ENCODE peak calls at places on chromosomes 6 and 20, in five cellular contexts. A, L, J, G and E are unnamed samples.

GRCh38 chr6:3500262-3501001 is 43.6 kb upstream of the SLC22A23 start:
- DNase-seq in A (no peak), L (peak; percentile 40), J (no peak), G (no peak), E (no peak)

GRCh38 chr6:112253842-112254816 is at the start of gene LAMA4:
- DNase-seq in L (no peak), J (peak; percentile 45), A (no peak), G (no peak), E (peak; percentile 88)

GRCh38 chr6:159434410-159434809 is 258.6 kb downstream of the SOD2 start:
- DNase-seq in A (no peak), L (no peak), G (no peak), J (no peak), E (no peak)

GRCh38 chr6:12605888-12606345 is 110.7 kb upstream of the PHACTR1 start:
- DNase-seq in A (no peak), G (no peak), J (peak; percentile 53), L (peak; percentile 67), E (no peak)

GRCh38 chr20:38987777-38988176 is 25.6 kb downstream of the DHX35 start:
- DNase-seq in L (no peak), J (no peak), A (no peak), G (no peak), E (no peak)

GRCh38 chr6:7633361-7633760 is 43.4 kb downstream of the SNRNP48 start:
- DNase-seq in G (no peak), J (no peak), A (no peak), L (no peak), E (no peak)

GRCh38 chr6:117521785-117522502 is 39.5 kb downstream of the DCBLD1 start:
- DNase-seq in J (no peak), G (no peak), A (no peak), L (no peak), E (no peak)

GRCh38 chr6:113763883-113764282 is 93.3 kb upstream of the MARCKS start:
- DNase-seq in L (no peak), J (no peak), G (no peak), A (no peak), E (no peak)

GRCh38 chr6:113586413-113586812 is 270.7 kb upstream of the MARCKS start:
- DNase-seq in A (no peak), J (no peak), G (no peak), L (no peak), E (no peak)

GRCh38 chr6:133503330-133503729 is 262.2 kb downstream of the EYA4 start:
- DNase-seq in L (no peak), G (no peak), A (no peak), J (no peak), E (no peak)

GRCh38 chr20:761418-762381 is 6.6 kb downstream of the SLC52A3 start:
- DNase-seq in J (no peak), A (no peak), G (no peak), L (no peak), E (peak; percentile 68)

GRCh38 chr20:63740070-63740500 is 509 bp downstream of the SLC2A4RG start:
- DNase-seq in A (no peak), G (no peak), J (no peak), L (no peak), E (peak; percentile 44)

GRCh38 chr20:58874469-58874868 is 22.0 kb downstream of the GNAS start:
- DNase-seq in G (no peak), A (no peak), L (no peak), J (no peak), E (no peak)

GRCh38 chr20:21719592-21720214 is 14.2 kb downstream of the PAX1 start:
- DNase-seq in L (peak; percentile 62), A (no peak), J (peak; percentile 51), G (no peak), E (no peak)

GRCh38 chr6:35359744-35360348 is 17.5 kb downstream of the PPARD start:
- DNase-seq in J (no peak), L (peak; percentile 18), G (no peak), A (no peak), E (no peak)

GRCh38 chr6:137247724-137248123 is 28.5 kb upstream of the IFNGR1 start:
- DNase-seq in L (no peak), G (no peak), J (no peak), A (no peak), E (no peak)

GRCh38 chr6:98384334-98384733 is 450.0 kb upstream of the POU3F2 start:
- DNase-seq in G (no peak), L (no peak), J (no peak), A (no peak), E (no peak)

GRCh38 chr20:15756401-15756800 is 816.8 kb downstream of the KIF16B start:
- DNase-seq in G (no peak), A (no peak), L (no peak), J (no peak), E (no peak)

GRCh38 chr6:56851541-56852248 is 103.2 kb upstream of the BEND6 start:
- DNase-seq in G (no peak), J (peak; percentile 32), L (peak; percentile 18), A (no peak), E (no peak)

GRCh38 chr20:18190466-18191233 is 53.0 kb downstream of the KAT14 start:
- DNase-seq in G (no peak), A (no peak), L (no peak), J (no peak), E (no peak)

GRCh38 chr6:105985816-105986632 is 100.1 kb upstream of the PRDM1 start:
- DNase-seq in J (no peak), A (no peak), G (no peak), L (no peak), E (peak; percentile 46)

GRCh38 chr6:126123226-126123625 is 136.9 kb downstream of the TRMT11 start:
- DNase-seq in J (no peak), A (no peak), L (no peak), G (no peak), E (no peak)

GRCh38 chr6:18503588-18504231 is 116.6 kb downstream of the RNF144B start:
- DNase-seq in G (peak; percentile 23), L (peak; percentile 71), A (no peak), J (peak; percentile 55), E (no peak)

GRCh38 chr6:40436685-40437604 is 150.2 kb downstream of the LRFN2 start:
- DNase-seq in G (no peak), A (no peak), J (no peak), L (no peak), E (no peak)

GRCh38 chr6:297571-298232 is 5.4 kb downstream of the DUSP22 start:
- DNase-seq in L (no peak), J (no peak), A (peak; percentile 74), G (no peak), E (no peak)

GRCh38 chr6:40710626-40711354 is 123.6 kb upstream of the LRFN2 start:
- DNase-seq in L (no peak), G (no peak), J (no peak), A (no peak), E (no peak)

DNA sequence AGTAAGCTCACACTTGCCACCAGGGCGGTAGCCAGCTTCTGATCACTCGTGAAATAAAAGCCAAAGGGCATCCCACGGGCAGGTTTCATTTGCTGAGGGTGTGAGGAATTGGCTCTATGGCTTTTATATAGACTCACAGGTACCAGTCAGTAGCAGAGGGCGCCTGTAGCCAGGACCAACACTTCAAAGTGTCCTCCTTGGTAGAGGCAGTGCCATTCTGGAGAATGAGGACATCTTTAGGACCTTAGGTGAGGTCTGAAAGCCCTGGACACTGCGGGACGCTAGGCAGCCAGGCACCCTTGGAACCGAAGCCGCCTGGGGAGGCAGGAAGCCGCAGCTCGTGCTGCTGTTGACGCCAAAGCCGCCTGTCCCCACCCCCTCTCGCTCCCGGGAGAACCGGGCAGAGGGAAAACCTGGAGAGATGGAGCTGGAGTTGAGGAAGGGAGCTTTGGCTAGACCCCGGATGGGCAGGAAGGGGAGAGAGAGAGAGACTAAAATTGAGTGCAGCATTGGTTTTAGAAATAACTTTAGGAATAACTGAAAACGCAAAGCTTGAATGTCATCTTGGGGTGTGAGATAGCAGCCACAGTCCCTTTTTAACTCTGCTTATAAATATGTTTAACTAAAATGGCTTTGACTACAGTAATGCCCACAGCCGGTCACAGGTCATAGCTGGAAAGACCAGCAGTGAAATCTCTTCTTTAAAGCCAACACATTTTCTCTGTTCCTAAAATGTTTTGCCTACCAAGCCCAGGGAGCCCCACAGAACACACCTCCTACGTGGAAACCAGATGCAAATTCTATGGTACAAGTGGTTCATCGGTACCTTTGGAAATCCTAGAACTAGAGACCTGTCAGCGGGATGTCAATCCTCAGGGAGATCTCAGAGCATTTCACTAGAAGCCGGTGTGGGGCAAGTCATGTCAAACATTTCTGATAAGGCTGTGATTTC is 128.5 kb upstream of the CDYL start:
- DNase-seq in L (peak; percentile 61), G (peak; percentile 60), J (peak; percentile 72), A (peak; percentile 88), E (peak; percentile 82)
- H3K4me3 ChIP-seq in L (no peak overlapping the region), G (peak overlapping the region; percentile 52), J (peak overlapping the region; percentile 37), A (peak overlapping the region; percentile 42), E (peak overlapping the region; percentile 42)

GRCh38 chr6:4707011-4707410 is 69.2 kb upstream of the CDYL start:
- DNase-seq in J (no peak), G (no peak), A (no peak), L (no peak), E (no peak)
- TF ChIP-seq CTCF in J (no peak), G (no peak), A (no peak), L (no peak), E (no peak)

DNA sequence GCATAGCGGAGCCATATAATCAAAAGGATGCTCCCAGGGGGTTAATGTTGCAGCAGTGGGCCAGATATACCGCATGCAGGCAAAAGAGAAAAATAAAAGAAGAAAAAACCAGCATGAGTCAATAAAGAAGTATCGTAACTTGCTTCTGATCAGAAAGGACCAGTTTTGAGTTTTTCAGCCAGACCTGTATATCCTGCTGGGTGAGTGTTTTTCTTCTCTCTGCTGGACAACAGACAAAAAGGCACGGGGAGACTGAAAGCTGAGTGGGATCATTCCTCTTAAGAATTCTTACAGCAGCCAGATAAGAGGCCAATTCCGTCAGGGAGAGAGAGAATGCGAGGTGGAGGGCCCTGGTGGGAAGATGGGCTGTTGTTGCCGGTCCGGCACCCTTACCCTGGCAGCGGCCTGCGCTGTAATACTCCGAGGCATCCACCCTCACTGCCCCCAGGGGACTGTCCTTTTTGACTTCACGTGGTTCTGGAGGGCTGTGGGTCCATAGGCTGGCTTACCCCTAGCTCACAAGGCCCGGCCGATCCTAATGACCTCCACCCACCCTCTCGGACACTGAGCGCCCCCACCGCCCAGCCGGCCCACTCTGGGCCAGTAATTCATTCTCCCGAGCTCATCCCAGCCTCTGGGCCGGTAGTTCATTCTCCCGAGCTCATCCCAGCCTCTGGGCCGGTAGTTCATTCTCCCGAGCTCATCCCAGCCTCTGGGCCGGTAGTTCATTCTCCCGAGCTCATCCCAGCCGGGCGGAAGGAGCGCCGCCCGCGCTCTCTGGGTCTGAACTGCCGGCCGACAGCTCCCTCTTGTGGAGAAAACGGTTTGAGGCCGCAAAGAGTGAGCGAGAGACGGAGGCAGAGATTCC is 118.4 kb upstream of the SIRPA start:
- DNase-seq in J (peak; percentile 84), A (peak; percentile 94), L (peak; percentile 83), G (peak; percentile 50), E (peak; percentile 83)
- TF ChIP-seq POLR2AphosphoS5 in J (peak; percentile 71), A (no peak), L (peak; percentile 62), G (peak; percentile 39), E (peak; percentile 23)

DNA sequence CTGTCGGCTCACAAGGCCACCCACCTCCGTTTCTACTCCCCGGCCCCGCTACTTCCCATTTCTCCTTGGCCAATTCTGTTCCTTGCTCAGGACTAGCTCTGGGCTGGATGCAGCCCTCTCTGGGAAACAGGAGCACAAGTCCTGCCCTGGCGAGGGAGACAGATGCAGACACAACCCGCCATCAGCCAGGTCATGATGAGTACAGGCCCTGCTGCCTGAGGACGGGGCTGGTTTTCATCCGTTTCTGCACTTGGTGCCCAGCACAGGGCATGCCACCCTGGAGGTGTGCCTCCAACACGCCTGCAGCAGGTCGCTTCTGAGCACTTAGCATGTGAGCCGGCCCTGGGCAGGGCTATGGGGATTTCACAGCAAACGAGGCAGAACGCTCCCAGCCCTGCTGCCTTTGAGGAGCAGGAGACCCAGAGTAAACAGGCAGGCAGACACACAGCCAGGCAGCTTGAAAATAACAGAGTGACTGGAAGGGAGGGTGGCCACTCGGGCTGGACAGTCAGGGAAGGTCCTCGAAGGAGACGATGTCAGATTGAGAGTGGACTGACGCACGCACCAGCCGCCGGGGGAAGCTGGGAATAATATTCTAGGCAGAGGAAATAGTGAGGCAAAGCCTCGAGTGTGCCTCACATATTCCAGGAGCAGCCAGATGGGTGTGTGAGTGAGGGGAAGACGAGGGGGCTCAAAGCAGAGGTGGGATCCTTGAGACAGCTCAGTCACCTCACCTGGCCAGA is 21.2 kb upstream of the VSTM2L start:
- DNase-seq in A (no peak), J (no peak), L (no peak), G (no peak), E (no peak)
- H3K4me3 ChIP-seq in A (no peak overlapping the region), J (no peak overlapping the region), L (no peak overlapping the region), G (no peak overlapping the region), E (no peak overlapping the region)